ENCODE peak calls at places on chromosomes 11 and 22, in seven cellular contexts. Y, K, X, R, E, J and M are unnamed samples.

GRCh38 chr22:22891139-22891621 is 3.6 kb downstream of the IGLL5 start:
- DNase-seq in Y (no peak), K (no peak), X (no peak), R (no peak), E (no peak), J (no peak), M (no peak)

GRCh38 chr11:116831790-116832349 is 2.2 kb downstream of the APOC3 start:
- DNase-seq in Y (no peak), K (no peak), X (no peak), R (no peak), E (no peak), J (no peak), M (no peak)

GRCh38 chr11:102318469-102318868 is 1.2 kb downstream of the BIRC3 start:
- DNase-seq in Y (no peak), K (no peak), X (peak), R (peak), E (no peak), J (no peak), M (no peak)

GRCh38 chr11:67452141-67452952 is at the start of gene GPR152:
- DNase-seq in Y (no peak), K (no peak), X (no peak), R (no peak), E (no peak), J (no peak), M (no peak)

GRCh38 chr22:33894515-33894914 is 25.8 kb downstream of the LARGE1 start:
- DNase-seq in Y (no peak), K (no peak), X (no peak), R (peak), E (no peak), J (no peak), M (no peak)

GRCh38 chr22:46569055-46569847 is 31.8 kb upstream of the CELSR1 start:
- DNase-seq in Y (no peak), K (no peak), X (no peak), R (no peak), E (no peak), J (no peak), M (no peak)

GRCh38 chr11:119639642-119640205 is 89.3 kb downstream of the NECTIN1 start:
- DNase-seq in Y (no peak), K (no peak), X (no peak), R (no peak), E (no peak), J (no peak), M (no peak)

GRCh38 chr11:5737091-5737490 is 843 bp downstream of the OR56B1 start:
- DNase-seq in Y (peak), K (no peak), X (no peak), R (peak), E (no peak), J (peak), M (no peak)

GRCh38 chr11:111598546-111598945 is 3.7 kb upstream of the SIK2 start:
- DNase-seq in Y (peak), K (no peak), X (peak), R (no peak), E (no peak), J (peak), M (no peak)

GRCh38 chr22:29689872-29690213 is 30.0 kb upstream of the CABP7 start:
- DNase-seq in Y (peak), K (peak), X (peak), R (peak), E (peak), J (peak), M (peak)

GRCh38 chr22:26485013-26485412 is 1.3 kb downstream of the SRRD start:
- DNase-seq in Y (peak), K (no peak), X (no peak), R (no peak), E (no peak), J (no peak), M (no peak)

GRCh38 chr11:18013790-18014507 is 1.1 kb upstream of the SERGEF start:
- DNase-seq in Y (no peak), K (peak), X (no peak), R (no peak), E (no peak), J (no peak), M (no peak)

GRCh38 chr22:44398791-44399190 is 86.0 kb upstream of the SHISAL1 start:
- DNase-seq in Y (no peak), K (no peak), X (no peak), R (no peak), E (no peak), J (no peak), M (no peak)

GRCh38 chr11:10486161-10486840 is 31.2 kb downstream of the AMPD3 start:
- DNase-seq in Y (no peak), K (no peak), X (no peak), R (no peak), E (no peak), J (no peak), M (no peak)

GRCh38 chr11:20050048-20050447 is 110.2 kb downstream of the DBX1 start:
- DNase-seq in Y (no peak), K (no peak), X (no peak), R (no peak), E (no peak), J (no peak), M (no peak)

GRCh38 chr11:271316-271715 is 6.9 kb upstream of the NLRP6 start:
- DNase-seq in Y (no peak), K (no peak), X (no peak), R (no peak), E (no peak), J (no peak), M (no peak)

GRCh38 chr11:64656797-64657196 is 65.8 kb downstream of the SLC22A12 start:
- DNase-seq in Y (no peak), K (no peak), X (no peak), R (no peak), E (no peak), J (no peak), M (no peak)